ENCODE peak calls at places on chromosome 3, in six cellular contexts. Y, I, X, U, J and K are unnamed samples.

GRCh38 chr3:48595075-48595525 is at the start of gene COL7A1:
- DNase-seq in Y (no peak), J (no peak), I (no peak), X (peak), U (peak), K (no peak)

GRCh38 chr3:40846466-40846865 is 321.7 kb downstream of the ZNF621 start:
- DNase-seq in I (no peak), Y (no peak), X (no peak), J (no peak), U (no peak), K (no peak)

GRCh38 chr3:50388021-50388719 is 28.8 kb upstream of the TMEM115 start:
- DNase-seq in Y (no peak), U (peak), X (peak), I (no peak), J (no peak), K (no peak)

GRCh38 chr3:11331101-11331500 is 58.9 kb downstream of the ATG7 start:
- DNase-seq in X (no peak), J (no peak), I (no peak), Y (no peak), U (no peak), K (no peak)

GRCh38 chr3:190701096-190701532 is 161.4 kb downstream of the GMNC start:
- DNase-seq in Y (no peak), J (peak), U (no peak), X (no peak), I (peak), K (no peak)

GRCh38 chr3:169604568-169604967 is 58.9 kb downstream of the MECOM start:
- DNase-seq in Y (no peak), J (peak), U (no peak), I (no peak), X (no peak), K (no peak)

GRCh38 chr3:14386254-14386653 is 16.2 kb upstream of the SLC6A6 start:
- DNase-seq in Y (no peak), I (no peak), U (no peak), X (no peak), J (no peak), K (no peak)

GRCh38 chr3:160756907-160757623 is 1.0 kb downstream of the PPM1L start:
- DNase-seq in J (no peak), U (peak), Y (peak), I (peak), X (peak), K (no peak)

GRCh38 chr3:123792473-123793201 is 91.5 kb downstream of the MYLK start:
- DNase-seq in I (no peak), Y (no peak), J (no peak), X (no peak), U (no peak), K (no peak)

GRCh38 chr3:129626744-129627349 is 20.4 kb upstream of the PLXND1 start:
- DNase-seq in U (peak), J (peak), I (peak), X (peak), Y (peak), K (no peak)

GRCh38 chr3:193816656-193817311 is 223.8 kb downstream of the OPA1 start:
- DNase-seq in Y (peak), X (peak), I (peak), U (no peak), J (peak), K (no peak)

GRCh38 chr3:45545476-45545875 is 49.1 kb upstream of the LIMD1 start:
- DNase-seq in J (peak), I (no peak), Y (peak), X (no peak), U (no peak), K (no peak)

DNA sequence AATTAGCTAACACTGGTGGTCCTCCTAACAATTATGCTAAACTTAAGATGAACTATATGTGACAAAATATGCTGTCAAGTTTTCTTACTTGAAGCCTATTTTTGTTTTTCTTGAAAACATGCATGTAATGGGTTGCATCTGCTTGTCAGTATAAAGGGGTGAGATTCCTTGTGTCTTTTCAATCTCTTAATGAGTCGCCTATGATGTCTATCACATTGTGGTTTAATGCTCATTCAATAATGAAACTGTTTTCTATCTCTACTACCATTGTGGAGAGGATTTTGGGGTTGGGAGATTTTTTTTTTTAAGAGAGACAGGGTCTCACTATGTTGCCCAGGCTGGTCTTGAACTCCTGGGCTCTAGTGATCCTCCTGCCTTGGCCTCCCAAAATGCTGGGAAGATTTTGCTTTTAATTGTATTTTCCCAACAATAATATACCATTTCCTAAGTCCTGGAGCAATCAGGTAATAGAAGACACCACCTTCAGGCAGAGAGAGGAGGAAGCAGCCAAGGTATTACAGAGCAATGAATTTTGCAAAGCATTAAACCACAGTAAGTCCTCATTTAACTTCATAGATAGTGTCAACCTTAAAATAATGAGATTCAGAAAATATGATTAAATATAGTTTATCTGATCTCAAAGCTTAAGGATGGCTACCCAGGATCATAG is 17.4 kb upstream of the TRMT10C start:
- DNase-seq in X (no peak), I (no peak), J (no peak), Y (no peak), U (no peak), K (no peak)
- TF ChIP-seq CTCF in X (no peak), I (no peak), J (no peak), Y (no peak), U (no peak), K (no peak)

GRCh38 chr3:154125378-154126030 is 4.3 kb downstream of the ARHGEF26 start:
- DNase-seq in Y (no peak), I (no peak), J (peak), X (no peak), U (no peak), K (no peak)

GRCh38 chr3:154120903-154121235 is 321 bp upstream of the ARHGEF26 start:
- DNase-seq in Y (no peak), J (no peak), X (no peak), U (no peak), I (no peak), K (no peak)

GRCh38 chr3:154121236-154122095 is at the start of gene ARHGEF26:
- DNase-seq in I (peak), J (peak), X (peak), Y (peak), U (peak), K (peak)

GRCh38 chr3:154122912-154123559 is 1.8 kb downstream of the ARHGEF26 start:
- DNase-seq in X (no peak), I (no peak), Y (no peak), U (no peak), J (no peak), K (no peak)

DNA sequence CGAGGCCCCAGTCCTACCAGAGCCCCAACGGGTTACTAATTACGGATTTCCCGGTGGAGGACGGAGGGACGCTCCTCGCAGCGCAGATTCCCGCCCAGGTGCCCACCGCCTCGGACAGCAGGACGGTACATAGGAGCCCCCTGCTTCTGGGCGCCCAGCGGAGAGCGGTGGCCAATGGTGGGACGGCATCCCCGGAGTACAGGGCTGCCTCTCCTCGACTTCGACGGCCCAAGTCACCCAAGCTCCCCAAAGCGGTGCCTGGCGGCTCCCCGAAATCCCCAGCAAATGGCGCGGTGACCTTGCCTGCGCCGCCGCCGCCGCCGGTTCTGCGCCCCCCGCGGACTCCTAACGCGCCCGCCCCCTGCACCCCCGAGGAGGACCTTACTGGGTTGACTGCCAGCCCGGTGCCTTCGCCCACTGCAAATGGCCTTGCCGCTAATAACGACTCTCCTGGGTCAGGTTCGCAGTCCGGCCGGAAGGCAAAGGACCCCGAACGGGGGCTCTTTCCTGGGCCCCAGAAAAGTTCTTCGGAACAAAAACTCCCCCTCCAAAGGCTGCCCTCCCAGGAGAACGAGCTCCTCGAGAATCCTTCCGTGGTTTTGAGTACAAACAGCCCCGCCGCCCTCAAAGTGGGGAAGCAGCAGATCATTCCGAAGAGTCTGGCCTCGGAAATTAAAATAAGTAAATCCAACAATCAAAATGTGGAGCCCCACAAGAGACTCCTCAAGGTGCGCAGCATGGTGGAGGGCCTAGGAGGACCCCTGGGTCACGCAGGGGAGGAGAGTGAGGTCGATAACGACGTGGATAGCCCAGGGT is 1.1 kb downstream of the ARHGEF26 start:
- DNase-seq in I (peak), J (peak), X (peak), Y (peak), U (peak), K (no peak)
- TF ChIP-seq CTCF in I (no peak), J (no peak), X (no peak), Y (no peak), U (no peak), K (no peak)

GRCh38 chr3:195558602-195559001 is 15.5 kb upstream of the PPP1R2 start:
- DNase-seq in X (peak), U (no peak), Y (no peak), I (no peak), J (peak), K (no peak)
- TF ChIP-seq CTCF in X (no peak), U (peak), Y (no peak), I (peak), J (peak), K (no peak)

GRCh38 chr3:54240-54639 is 142.3 kb upstream of the CHL1 start:
- DNase-seq in Y (no peak), U (no peak), J (peak), X (no peak), I (no peak), K (no peak)
- TF ChIP-seq CTCF in Y (no peak), U (no peak), J (no peak), X (no peak), I (no peak), K (no peak)

DNA sequence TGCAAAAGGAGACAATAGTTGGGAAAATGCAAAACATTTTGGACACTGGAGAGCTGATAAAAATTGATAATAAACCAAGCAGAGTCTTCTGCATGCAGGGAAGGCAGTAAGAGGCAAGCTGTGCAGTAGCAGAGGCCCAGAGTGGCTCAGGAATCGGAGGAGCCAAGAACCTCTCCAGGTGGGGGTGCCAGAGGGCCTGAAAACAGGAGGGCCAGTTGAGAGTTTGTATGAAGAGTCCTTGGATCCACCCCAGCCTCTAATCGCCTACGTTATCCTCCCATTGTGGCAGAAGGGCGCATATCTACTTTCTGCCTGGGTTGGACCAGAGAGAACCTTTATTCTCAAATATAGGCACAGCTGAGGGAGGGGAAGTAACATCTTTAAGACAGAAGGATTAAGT is 48.9 kb upstream of the RBP1 start:
- DNase-seq in Y (no peak), J (no peak), I (peak), X (peak), U (no peak), K (no peak)
- TF ChIP-seq CTCF in Y (no peak), J (no peak), I (peak), X (no peak), U (no peak), K (no peak)

GRCh38 chr3:27326949-27327582 is 42.1 kb downstream of the NEK10 start:
- DNase-seq in I (no peak), Y (no peak), U (no peak), X (no peak), J (no peak), K (no peak)

GRCh38 chr3:27323087-27323570 is 46.1 kb downstream of the NEK10 start:
- DNase-seq in U (no peak), J (no peak), X (no peak), I (no peak), Y (no peak), K (no peak)

GRCh38 chr3:27326211-27326948 is 42.8 kb downstream of the NEK10 start:
- DNase-seq in U (no peak), I (no peak), J (peak), X (no peak), Y (no peak), K (no peak)

GRCh38 chr3:27324695-27325094 is 44.5 kb downstream of the NEK10 start:
- DNase-seq in J (peak), Y (no peak), I (no peak), U (no peak), X (no peak), K (no peak)

DNA sequence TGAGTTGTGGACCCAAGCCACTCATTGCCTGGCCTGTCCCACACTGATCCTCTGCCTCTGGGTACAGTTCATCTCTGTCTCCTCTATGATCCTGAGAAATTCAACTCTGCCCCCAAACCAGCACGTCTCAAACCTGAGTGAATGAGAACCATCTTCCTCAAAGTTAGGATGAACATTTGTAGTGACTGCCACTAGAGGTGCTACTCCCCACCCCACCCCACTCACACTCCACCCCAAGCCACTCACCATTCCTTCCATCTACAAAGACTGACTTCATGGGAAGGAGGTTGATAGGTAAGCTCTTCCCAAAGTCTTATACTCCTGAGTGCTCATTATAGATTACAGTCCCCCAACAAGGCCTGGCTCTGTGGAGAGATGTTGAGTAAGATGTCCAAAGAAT is 43.8 kb downstream of the NEK10 start:
- DNase-seq in J (no peak), X (no peak), I (no peak), Y (no peak), U (no peak), K (no peak)
- TF ChIP-seq CTCF in J (no peak), X (peak), I (no peak), Y (no peak), U (no peak), K (no peak)

GRCh38 chr3:120742198-120743080 is at the start of the genes GTF2E1 and RABL3:
- DNase-seq in U (peak), X (peak), I (peak), J (peak), Y (peak), K (peak)
- TF ChIP-seq CTCF in U (no peak), X (no peak), I (no peak), J (no peak), Y (no peak), K (no peak)

DNA sequence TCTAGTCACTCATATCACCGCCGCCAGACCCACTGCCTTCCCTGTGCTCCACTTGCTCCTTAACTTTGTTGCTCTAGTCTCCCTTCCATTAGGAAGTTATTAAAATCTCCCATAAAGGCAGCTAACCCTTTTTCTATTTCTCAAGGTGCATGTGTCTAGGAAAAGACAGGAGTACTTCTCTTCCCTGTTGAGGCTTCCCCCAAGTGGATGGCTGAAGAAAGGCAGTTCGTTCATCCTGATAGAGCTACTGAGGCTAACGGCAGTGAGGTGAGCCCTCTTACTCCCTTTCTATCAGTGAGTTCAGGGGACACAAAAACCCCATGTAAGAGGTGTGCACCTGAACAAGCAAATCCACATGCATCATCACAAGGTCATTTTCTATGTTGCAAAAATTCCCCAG is 397.8 kb downstream of the IGSF11 start:
- DNase-seq in U (no peak), J (peak), X (peak), I (no peak), Y (no peak), K (no peak)
- TF ChIP-seq CTCF in U (no peak), J (no peak), X (no peak), I (no peak), Y (no peak), K (no peak)